ENCODE peak calls at places on chromosome 22, in seven cellular contexts. X is choroid plexus epithelial cell, M is cardiac fibroblast, D is fibroblast of pulmonary artery, G is lower leg skin, J is brain microvascular endothelial cell, V is heart right ventricle. O is an unnamed sample.

GRCh38 chr22:40721266-40721665 is 42.0 kb downstream of the MCHR1 start:
- DNase-seq in D (peak; percentile 13), V (no peak), M (no peak), G (no peak), X (peak; percentile 8), J (no peak), O (peak; percentile 25)

GRCh38 chr22:23119492-23120414 is 22.0 kb downstream of the RSPH14 start:
- DNase-seq in X (no peak), G (no peak), D (no peak), M (no peak), V (no peak), J (peak; percentile 2), O (no peak)

GRCh38 chr22:30347255-30347892 is 9.3 kb downstream of the SF3A1 start:
- DNase-seq in M (no peak), X (no peak), D (no peak), G (no peak), J (no peak), V (no peak), O (no peak)

GRCh38 chr22:46501701-46502100 is 35.7 kb downstream of the CELSR1 start:
- DNase-seq in G (no peak), X (peak; percentile 81), V (no peak), D (peak; percentile 67), M (peak; percentile 81), J (peak; percentile 59), O (peak; percentile 82)

GRCh38 chr22:22103078-22103593 is 120.5 kb upstream of the TOP3B start:
- DNase-seq in G (no peak), J (no peak), M (peak; percentile 14), X (peak; percentile 13), V (no peak), D (peak; percentile 11), O (no peak)

GRCh38 chr22:29947410-29948387 is 64.7 kb downstream of the MTMR3 start:
- DNase-seq in J (no peak), D (peak; percentile 49), V (no peak), X (peak; percentile 48), G (no peak), M (peak; percentile 55), O (peak; percentile 70)

GRCh38 chr22:43980996-43981395 is 25.8 kb downstream of the SAMM50 start:
- DNase-seq in J (no peak), G (no peak), M (no peak), V (no peak), X (no peak), D (no peak), O (no peak)

GRCh38 chr22:46240917-46241316 is 9.2 kb downstream of the CDPF1 start:
- DNase-seq in M (no peak), X (no peak), D (no peak), J (no peak), V (no peak), G (no peak), O (no peak)

GRCh38 chr22:35021166-35021565 is 44.8 kb upstream of the ISX start:
- DNase-seq in J (no peak), D (no peak), M (no peak), G (peak; percentile 62), X (no peak), V (no peak), O (no peak)

DNA sequence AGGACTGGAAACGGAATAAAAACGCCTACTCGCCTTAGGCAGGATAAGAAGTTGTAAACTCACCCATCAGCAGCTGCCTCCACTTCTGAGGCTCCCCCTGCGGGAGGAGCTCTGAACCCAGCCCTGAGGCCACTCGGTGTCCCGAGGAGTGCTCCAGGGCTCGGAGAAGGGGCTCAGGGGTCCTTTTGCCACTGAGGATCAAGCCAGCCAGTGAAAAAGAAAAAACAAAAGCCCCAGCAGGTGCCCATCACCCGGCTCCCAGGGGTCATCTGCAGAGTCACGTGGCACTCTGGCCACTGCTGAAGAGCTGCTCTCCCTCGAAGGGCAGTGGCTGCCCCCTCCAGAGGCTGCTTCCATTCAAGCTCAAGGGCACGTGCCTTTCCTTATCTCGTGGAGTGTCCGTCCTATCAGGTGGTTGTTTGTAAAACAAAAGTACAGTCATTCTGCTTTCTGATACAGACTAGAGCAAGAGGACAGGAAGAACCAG is 29.0 kb downstream of the NUP50 start:
- DNase-seq in G (peak; percentile 81), X (no peak), M (no peak), D (no peak), V (no peak), J (no peak), O (no peak)
- TF ChIP-seq CTCF in G (no peak), X (peak; percentile 38), M (peak; percentile 11), D (no peak), V (no peak), J (peak; percentile 51), O (no peak)

GRCh38 chr22:36743011-36743410 is 32.9 kb downstream of the IFT27 start:
- DNase-seq in M (no peak), X (no peak), V (no peak), G (peak; percentile 72), J (no peak), D (no peak), O (no peak)

GRCh38 chr22:36744413-36744765 is 31.5 kb downstream of the IFT27 start:
- DNase-seq in G (no peak), J (no peak), V (no peak), X (no peak), D (no peak), M (no peak), O (no peak)

GRCh38 chr22:36744791-36745190 is 31.1 kb downstream of the IFT27 start:
- DNase-seq in M (no peak), D (no peak), J (no peak), G (peak; percentile 60), V (no peak), X (no peak), O (no peak)

GRCh38 chr22:36745301-36745995 is 30.5 kb downstream of the IFT27 start:
- DNase-seq in J (no peak), M (no peak), G (peak; percentile 75), D (no peak), V (no peak), X (no peak), O (no peak)

GRCh38 chr22:36743591-36744412 is 32.1 kb downstream of the IFT27 start:
- DNase-seq in M (no peak), J (no peak), G (peak; percentile 76), X (no peak), V (no peak), D (no peak), O (no peak)
- H3K4me3 ChIP-seq in M (no peak overlapping the region), J (no peak overlapping the region), G (no peak overlapping the region), X (no peak overlapping the region), V (no peak overlapping the region), D (no peak overlapping the region), O (no peak overlapping the region)

GRCh38 chr22:39010946-39011625 is 3.0 kb upstream of the APOBEC3C start:
- DNase-seq in X (no peak), D (no peak), J (no peak), M (no peak), V (no peak), G (no peak), O (no peak)
- TF ChIP-seq CTCF in X (no peak), D (no peak), J (no peak), M (no peak), V (no peak), G (no peak), O (no peak)

DNA sequence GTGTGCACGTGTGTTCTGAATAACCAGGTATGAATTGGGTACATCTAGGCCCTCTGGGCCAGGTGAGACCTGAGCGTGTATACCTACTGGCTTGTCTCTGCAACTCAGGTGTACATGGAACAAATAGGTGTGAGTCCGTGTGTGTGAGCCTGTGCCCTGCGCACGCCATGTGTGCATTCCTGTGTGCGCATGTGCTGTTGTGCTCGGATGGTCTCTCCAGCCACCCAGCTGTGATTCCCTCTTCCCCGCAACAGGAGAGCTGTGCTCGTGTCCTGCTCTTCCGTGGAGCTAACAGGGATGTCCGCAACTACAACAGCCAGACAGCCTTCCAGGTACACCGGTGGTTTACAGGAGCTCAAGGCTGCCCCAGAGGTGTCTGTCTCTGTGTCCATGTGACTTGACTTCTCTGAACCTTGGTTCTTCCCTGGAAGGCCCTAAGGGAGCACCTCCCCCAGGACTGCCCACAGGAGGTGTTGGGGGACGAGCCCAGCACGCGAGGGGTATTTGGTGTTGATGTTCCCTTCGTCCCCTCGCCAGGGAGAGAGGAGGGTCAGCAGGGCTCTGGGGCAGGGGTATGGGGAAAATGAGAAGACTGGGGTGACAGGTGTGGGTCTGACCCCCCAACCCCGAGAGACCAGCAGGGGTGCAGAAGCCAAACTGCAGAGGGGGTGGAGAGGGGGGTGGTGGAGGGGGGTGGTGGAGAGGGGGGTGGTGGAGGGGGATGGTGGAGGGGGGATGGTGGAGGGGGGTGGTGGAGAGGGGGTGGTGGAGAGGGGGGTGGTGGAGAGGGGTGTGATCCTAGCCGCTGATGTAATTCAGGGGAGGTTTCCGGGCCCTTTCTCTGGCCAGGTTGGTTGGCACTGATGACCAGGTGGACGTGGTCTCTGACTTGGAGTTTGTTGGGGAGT is 10.7 kb downstream of the SHANK3 start:
- DNase-seq in D (no peak), J (no peak), G (no peak), X (no peak), M (no peak), V (no peak), O (no peak)
- H3K4me3 ChIP-seq in D (no peak overlapping the region), J (no peak overlapping the region), G (no peak overlapping the region), X (no peak overlapping the region), M (no peak overlapping the region), V (no peak overlapping the region), O (no peak overlapping the region)

DNA sequence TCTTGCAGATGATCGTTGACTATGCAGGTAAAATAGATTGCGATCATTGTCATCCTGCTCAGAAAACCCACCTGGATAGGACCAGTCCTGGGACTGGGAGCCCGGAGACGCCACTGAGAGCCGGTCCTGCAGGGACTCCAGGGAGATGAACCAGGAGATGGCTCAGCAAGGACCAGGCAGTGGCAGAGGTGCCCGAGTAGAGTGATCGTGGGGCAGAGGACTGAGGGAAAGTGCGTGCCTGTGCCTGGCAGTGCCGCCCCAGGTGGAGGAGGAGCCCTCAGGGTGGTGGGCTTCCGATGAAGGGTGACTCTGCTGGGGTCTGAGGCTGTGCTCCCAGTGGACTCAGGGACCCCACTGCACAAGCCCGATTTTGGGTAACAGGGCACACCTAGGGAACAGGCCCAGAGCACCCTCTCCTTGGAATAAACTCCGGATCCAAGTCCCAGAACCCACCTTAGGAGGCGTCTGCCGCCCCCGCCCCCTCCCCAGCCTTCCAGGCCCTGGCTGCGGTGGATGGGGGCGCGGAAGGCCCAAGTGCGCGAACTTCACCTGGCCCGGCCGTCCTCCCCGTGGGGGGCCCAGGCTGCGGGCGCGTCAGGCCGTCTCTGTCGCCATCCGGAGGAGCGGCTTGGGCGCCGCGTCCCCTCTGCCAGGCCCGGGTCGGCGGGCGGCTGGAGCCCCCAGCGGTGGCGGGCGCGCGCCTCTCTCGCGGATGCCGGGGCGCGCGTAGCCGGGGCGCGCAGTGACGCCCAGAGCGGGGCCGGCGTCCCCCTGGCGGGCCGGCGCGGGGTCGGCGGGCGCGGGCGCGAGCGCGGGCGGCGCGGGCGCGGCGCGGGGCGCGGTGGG is 1338.8 kb downstream of the BRD1 start:
- DNase-seq in G (peak; percentile 83), X (no peak), J (no peak), V (no peak), M (no peak), D (no peak), O (no peak)
- TF ChIP-seq CTCF in G (no peak), X (no peak), J (no peak), V (no peak), M (no peak), D (no peak), O (no peak)